ENCODE peak calls at places on chromosomes 5 and 9, in six cellular contexts. N, Q, W, R, F and J are unnamed samples.

GRCh38 chr5:141618030-141618803 is 583 bp downstream of the DIAPH1 start:
- DNase-seq in N (peak), Q (peak), W (no peak), R (peak), F (peak), J (peak)

GRCh38 chr5:130720355-130720754 is 444.7 kb downstream of the HINT1 start:
- DNase-seq in N (peak), Q (no peak), W (no peak), R (no peak), F (peak), J (no peak)

GRCh38 chr5:15026011-15026481 is 154.5 kb upstream of the ANKH start:
- DNase-seq in N (no peak), Q (no peak), W (no peak), R (no peak), F (no peak), J (no peak)

GRCh38 chr9:31124389-31124788 is 1260.1 kb upstream of the ACO1 start:
- DNase-seq in N (no peak), Q (no peak), W (no peak), R (no peak), F (no peak), J (no peak)

GRCh38 chr5:173235499-173236394 is 741 bp upstream of the NKX2-5 start:
- DNase-seq in N (peak), Q (peak), W (no peak), R (no peak), F (no peak), J (peak)

GRCh38 chr9:137198051-137198747 is 2.3 kb downstream of the TPRN start:
- DNase-seq in N (no peak), Q (no peak), W (no peak), R (peak), F (peak), J (no peak)

GRCh38 chr5:153784277-153784676 is 254.4 kb downstream of the FAM114A2 start:
- DNase-seq in N (no peak), Q (no peak), W (no peak), R (no peak), F (no peak), J (no peak)

GRCh38 chr9:133728856-133729645 is 9.1 kb downstream of the SARDH start:
- DNase-seq in N (no peak), Q (no peak), W (no peak), R (no peak), F (no peak), J (no peak)

GRCh38 chr5:52896524-52897237 is 92.5 kb upstream of the ITGA2 start:
- DNase-seq in N (no peak), Q (no peak), W (no peak), R (no peak), F (no peak), J (no peak)

GRCh38 chr5:1500411-1501091 is 23.2 kb downstream of the LPCAT1 start:
- DNase-seq in N (no peak), Q (peak), W (no peak), R (peak), F (no peak), J (peak)

GRCh38 chr9:93582115-93582514 is 5.7 kb downstream of the PHF2 start:
- DNase-seq in N (peak), Q (no peak), W (no peak), R (peak), F (peak), J (no peak)

GRCh38 chr5:62653864-62654575 is 75.4 kb downstream of the LRRC70 start:
- DNase-seq in N (no peak), Q (no peak), W (no peak), R (no peak), F (no peak), J (no peak)

GRCh38 chr5:181041043-181041442 is 977 bp downstream of the BTNL9 start:
- DNase-seq in N (no peak), Q (no peak), W (no peak), R (no peak), F (no peak), J (no peak)

GRCh38 chr5:98911221-98912040 is 17.4 kb downstream of the CHD1 start:
- DNase-seq in N (no peak), Q (no peak), W (no peak), R (no peak), F (no peak), J (no peak)

GRCh38 chr5:178108446-178108845 is 4.9 kb upstream of the N4BP3 start:
- DNase-seq in N (no peak), Q (no peak), W (no peak), R (no peak), F (no peak), J (no peak)

GRCh38 chr9:111597852-111598729 is 1.4 kb downstream of the PTGR1 start:
- DNase-seq in N (peak), Q (peak), W (peak), R (peak), F (peak), J (peak)

DNA sequence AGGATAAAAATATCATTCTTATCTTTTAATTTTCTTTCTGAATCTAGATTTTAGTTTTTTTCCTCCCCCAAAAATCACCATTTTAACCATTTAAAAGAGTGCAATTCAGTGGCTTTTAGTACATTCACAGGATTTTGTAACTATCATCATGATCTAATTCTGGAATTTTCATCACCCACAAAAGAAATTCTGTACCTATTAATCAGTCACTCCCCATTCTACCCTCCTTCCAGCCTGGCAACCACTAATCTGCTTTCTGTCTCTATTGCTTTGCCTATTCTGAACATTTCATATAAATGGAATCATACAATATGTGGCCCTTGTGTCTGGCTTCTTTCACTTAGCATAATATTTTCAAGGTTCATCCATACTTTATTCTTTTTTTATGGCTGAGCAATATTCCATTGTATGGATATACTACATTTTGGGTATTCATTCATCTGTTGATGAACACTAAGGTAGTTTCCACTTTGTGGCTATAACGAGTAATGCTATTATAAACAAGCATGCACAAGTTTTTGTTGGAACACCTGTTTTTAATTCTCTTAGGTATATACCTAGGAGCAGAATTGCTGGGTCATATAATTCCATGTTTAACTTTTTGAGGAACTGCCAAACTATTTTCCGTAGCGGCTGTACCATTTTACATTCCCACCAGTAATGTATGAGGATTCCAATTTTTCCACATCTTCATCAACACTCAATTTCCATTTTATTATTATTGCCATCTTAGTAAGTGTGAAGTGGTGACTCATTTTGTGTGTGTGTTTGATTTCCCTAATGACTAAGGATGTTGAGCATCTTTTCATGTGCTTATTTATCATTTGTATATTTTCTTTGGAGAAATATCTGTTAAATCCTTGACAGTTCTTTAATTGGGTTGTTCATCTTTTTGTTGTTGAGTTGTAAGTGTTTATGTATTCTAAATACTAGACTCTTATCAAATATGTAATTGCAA is 340.3 kb downstream of the CWC27 start:
- DNase-seq in N (no peak), Q (no peak), W (no peak), R (no peak), F (no peak), J (no peak)
- H3K27ac ChIP-seq in N (no peak), Q (no peak), W (no peak), R (no peak), F (no peak), J (no peak)

GRCh38 chr9:14216612-14217194 is 97.2 kb downstream of the NFIB start:
- DNase-seq in N (no peak), Q (no peak), W (no peak), R (no peak), F (no peak), J (no peak)

GRCh38 chr9:14215614-14216013 is 98.3 kb downstream of the NFIB start:
- DNase-seq in N (no peak), Q (no peak), W (no peak), R (no peak), F (no peak), J (no peak)

GRCh38 chr9:14219865-14220655 is 93.9 kb downstream of the NFIB start:
- DNase-seq in N (no peak), Q (no peak), W (no peak), R (no peak), F (no peak), J (peak)

GRCh38 chr9:14221119-14221518 is 92.8 kb downstream of the NFIB start:
- DNase-seq in N (no peak), Q (no peak), W (no peak), R (no peak), F (no peak), J (no peak)

GRCh38 chr9:14218253-14218652 is 95.7 kb downstream of the NFIB start:
- DNase-seq in N (peak), Q (no peak), W (no peak), R (no peak), F (no peak), J (no peak)
- H3K27ac ChIP-seq in N (no peak), Q (no peak), W (no peak), R (no peak), F (no peak), J (no peak)

GRCh38 chr5:151148583-151148982 is 9.0 kb downstream of the ANXA6 start:
- DNase-seq in N (no peak), Q (no peak), W (no peak), R (no peak), F (no peak), J (no peak)
- H3K27ac ChIP-seq in N (no peak), Q (no peak), W (no peak), R (no peak), F (no peak), J (no peak)

DNA sequence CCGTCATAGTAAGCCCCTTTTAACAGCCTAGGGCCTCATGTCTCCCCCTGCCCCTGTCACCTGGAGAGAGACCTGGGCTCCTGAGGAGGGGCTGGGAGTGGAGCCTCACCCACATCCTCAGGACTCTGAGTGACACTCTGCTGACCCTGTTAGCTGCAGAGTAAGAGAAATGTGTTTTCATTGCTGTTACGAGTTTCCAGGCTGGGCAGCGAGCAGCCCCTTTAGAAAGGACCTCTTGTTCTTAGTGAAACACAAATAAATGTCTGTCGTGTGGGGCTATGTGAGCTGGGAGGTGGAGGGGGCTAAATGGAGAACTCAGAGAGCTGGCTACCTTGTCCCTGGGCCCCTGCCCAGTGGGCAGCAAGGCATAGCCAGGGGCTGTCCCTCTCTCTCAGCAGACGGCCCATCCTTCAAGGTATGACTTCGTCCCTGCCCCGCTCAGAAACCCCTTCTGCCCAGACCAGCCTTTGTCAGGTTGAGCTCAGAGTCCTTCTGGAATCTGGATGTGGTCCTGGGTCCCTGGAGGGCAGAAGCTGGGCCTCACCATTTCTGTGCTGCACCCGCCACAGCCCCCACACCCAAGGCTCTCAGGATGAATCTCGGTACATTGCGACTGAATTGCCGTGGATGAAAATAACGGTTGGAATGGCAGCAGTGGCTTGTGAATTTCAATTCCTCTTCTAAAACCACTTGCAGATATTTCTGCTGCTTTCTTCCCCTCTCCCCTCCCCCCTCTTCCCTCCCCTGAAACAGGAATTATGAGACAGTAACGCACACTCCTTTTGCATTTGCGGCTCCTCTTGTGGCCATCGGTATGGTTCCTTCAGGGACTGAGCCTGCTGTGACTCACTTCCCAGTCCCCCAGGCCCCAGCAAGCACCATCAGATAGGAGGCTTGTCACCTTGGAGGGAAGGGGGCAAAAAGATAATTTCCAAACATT is 10.0 kb downstream of the DCANP1 start:
- DNase-seq in N (no peak), Q (no peak), W (peak), R (no peak), F (no peak), J (no peak)
- H3K27ac ChIP-seq in N (no peak), Q (no peak), W (peak), R (peak), F (no peak), J (no peak)

DNA sequence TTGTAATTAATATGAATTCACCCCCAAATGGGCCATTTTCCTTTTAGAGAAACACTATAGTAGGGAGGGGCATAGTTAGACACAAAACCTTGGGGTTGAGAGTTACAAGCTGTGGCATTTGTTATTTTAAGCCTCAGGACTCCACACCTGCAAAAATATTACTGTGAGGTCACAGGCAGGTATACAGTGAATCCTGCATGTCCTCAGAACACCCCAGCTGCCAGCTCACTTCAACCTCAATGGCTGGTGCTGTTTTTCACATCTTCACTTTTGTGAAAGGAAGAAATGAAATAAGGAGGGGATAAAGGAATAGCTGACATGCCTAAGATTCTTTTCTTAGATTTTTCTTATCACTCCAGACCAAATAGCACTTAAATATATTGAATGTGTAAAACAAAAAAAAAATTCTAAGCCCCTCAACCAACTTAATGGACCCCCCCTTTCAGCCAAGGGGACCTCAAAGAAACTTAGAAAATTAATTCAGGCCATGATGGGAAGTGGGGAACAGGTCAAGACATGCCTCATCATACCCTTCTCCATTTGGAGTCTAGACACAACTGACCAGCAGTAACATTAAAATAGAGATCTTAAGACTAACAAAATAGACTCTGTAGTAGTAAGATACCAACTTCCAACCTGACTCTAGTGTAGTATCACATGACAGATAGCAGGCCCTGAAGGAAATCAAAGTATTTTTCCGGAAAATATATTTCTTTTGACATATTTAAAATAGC is 9.2 kb downstream of the C9orf85 start:
- DNase-seq in N (peak), Q (no peak), W (no peak), R (no peak), F (no peak), J (no peak)
- H3K27ac ChIP-seq in N (peak), Q (no peak), W (no peak), R (no peak), F (no peak), J (no peak)

GRCh38 chr5:78542321-78542840 is 106.2 kb downstream of the LHFPL2 start:
- DNase-seq in N (peak), Q (no peak), W (no peak), R (no peak), F (no peak), J (no peak)

GRCh38 chr5:78537821-78538220 is 110.8 kb downstream of the LHFPL2 start:
- DNase-seq in N (peak), Q (no peak), W (no peak), R (no peak), F (peak), J (no peak)

GRCh38 chr5:78541058-78541624 is 107.4 kb downstream of the LHFPL2 start:
- DNase-seq in N (no peak), Q (no peak), W (no peak), R (no peak), F (no peak), J (no peak)

GRCh38 chr5:78538240-78538850 is 110.2 kb downstream of the LHFPL2 start:
- DNase-seq in N (no peak), Q (no peak), W (no peak), R (no peak), F (no peak), J (no peak)

DNA sequence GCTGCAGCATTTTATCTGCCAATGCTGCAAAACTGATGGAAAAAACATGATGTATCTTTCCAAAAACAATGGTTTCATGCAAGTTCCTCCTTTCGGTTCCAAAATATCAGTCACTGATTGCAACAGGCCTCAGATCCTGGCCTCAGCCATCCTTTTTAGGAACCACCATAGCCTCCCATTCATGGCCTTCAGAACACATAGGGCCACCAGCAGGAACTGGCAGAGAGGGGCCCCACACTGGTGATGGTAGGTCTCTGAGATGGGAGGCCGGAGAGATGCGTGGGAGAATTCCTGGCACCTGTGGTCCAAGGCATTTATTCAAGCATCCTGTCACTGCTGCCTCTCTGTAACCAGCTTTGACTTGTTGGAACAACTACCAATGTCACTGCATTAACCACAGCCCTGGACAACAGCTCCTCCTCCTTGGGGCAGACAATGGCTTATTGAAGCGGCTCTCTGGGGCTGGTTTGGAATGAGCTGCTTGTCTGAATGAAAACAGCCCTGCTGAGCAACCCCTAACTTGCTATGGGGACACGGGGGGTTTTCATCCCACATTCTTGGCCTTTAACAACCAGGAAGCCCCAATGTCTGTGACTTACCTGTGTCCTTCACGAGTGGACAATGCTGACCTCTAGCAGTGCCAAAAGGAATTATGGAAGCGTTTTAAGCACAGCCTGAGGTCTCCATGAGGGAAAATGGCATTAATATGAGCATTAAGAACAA is 108.1 kb downstream of the LHFPL2 start:
- DNase-seq in N (no peak), Q (no peak), W (peak), R (no peak), F (no peak), J (peak)
- H3K27ac ChIP-seq in N (no peak), Q (no peak), W (peak), R (peak), F (peak), J (peak)

GRCh38 chr5:151697452-151697851 is 10.7 kb upstream of the SPARC start:
- DNase-seq in N (peak), Q (no peak), W (no peak), R (no peak), F (no peak), J (no peak)

GRCh38 chr5:151703780-151704179 is 17.1 kb upstream of the SPARC start:
- DNase-seq in N (no peak), Q (no peak), W (no peak), R (no peak), F (peak), J (no peak)

GRCh38 chr5:151703227-151703626 is 16.5 kb upstream of the SPARC start:
- DNase-seq in N (no peak), Q (no peak), W (no peak), R (no peak), F (no peak), J (no peak)

GRCh38 chr5:151699071-151699901 is 12.6 kb upstream of the SPARC start:
- DNase-seq in N (peak), Q (peak), W (no peak), R (peak), F (peak), J (peak)

DNA sequence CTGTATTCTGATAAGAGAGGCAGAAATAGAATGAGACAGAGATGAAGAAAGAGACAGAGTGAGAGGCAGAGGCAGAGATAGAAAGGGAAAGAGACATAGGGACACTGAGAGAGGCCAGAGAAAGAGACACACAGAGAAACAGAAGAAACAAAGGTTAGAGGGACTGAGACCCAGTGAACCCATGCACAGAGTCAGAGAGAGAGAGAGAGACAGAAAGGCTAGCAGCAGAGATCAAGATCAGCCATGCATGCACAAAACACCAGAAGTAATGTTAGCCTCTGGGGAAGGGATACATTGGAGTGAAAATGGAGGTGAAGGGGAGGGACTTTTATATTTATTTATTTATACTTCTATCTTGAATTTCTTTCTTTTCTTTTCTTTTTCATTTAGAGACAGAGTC is 14.1 kb upstream of the SPARC start:
- DNase-seq in N (no peak), Q (no peak), W (no peak), R (no peak), F (no peak), J (no peak)
- H3K27ac ChIP-seq in N (no peak), Q (no peak), W (peak), R (no peak), F (no peak), J (no peak)

GRCh38 chr5:122077451-122078115 is 476 bp downstream of the LOX start:
- DNase-seq in N (peak), Q (peak), W (no peak), R (peak), F (peak), J (peak)
- H3K27ac ChIP-seq in N (no peak), Q (peak), W (peak), R (peak), F (peak), J (peak)

DNA sequence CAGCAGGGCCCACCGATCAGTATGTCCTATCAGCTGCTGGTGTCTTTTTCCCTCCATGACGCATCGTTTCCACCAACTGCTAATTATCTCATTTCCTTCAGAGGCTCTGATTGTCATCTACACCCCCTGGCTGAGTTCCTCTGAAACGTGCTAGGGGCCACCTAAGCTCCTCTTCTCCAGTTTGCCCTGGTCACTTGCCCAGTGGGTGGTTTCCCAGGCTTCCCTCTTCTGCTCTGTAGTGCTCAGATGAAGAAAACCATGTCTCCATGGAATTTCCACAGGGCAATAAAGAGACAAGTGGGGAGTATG is 65.3 kb downstream of the TSTD2 start:
- DNase-seq in N (peak), Q (no peak), W (no peak), R (no peak), F (no peak), J (peak)
- H3K27ac ChIP-seq in N (no peak), Q (no peak), W (no peak), R (no peak), F (no peak), J (no peak)